ENCODE peak calls at places on chromosomes 3 and 15, in ten cellular contexts. E is tibial nerve; J is ovary; N is pancreas; M is uterus; Q is left ventricle myocardium inferior; F is fibroblast of lung; S is body of pancreas; L is SJSA1; B is CD8-positive, alpha-beta memory T cell. C is an unnamed sample.
A peak's percentile ranks its signal among the peaks of the same experiment; 100 is the strongest.

GRCh38 chr3:111143-112069 is 85.2 kb upstream of the CHL1 start:
- DNase-seq in S (no peak), M (no peak), N (no peak), B (no peak), E (no peak), Q (no peak), L (no peak), F (no peak), J (no peak), C (no peak)

GRCh38 chr3:123076112-123076495 is 9.3 kb downstream of the PDIA5 start:
- DNase-seq in L (no peak), J (no peak), B (no peak), M (no peak), N (no peak), E (no peak), Q (no peak), S (no peak), F (no peak), C (no peak)

GRCh38 chr3:14322001-14322400 is 80.4 kb upstream of the SLC6A6 start:
- DNase-seq in J (no peak), E (no peak), F (no peak), L (no peak), Q (no peak), M (no peak), S (no peak), B (no peak), N (no peak), C (no peak)

GRCh38 chr15:67801926-67802914 is 23.1 kb upstream of the SKOR1 start:
- DNase-seq in M (no peak), L (no peak), S (no peak), N (no peak), Q (no peak), B (no peak), F (no peak), J (no peak), E (no peak), C (no peak)

GRCh38 chr3:63364495-63364894 is 86.4 kb downstream of the SYNPR start:
- DNase-seq in B (no peak), Q (no peak), N (no peak), L (peak; percentile 25), S (no peak), F (peak; percentile 61), E (no peak), M (no peak), J (no peak), C (no peak)

GRCh38 chr3:11367116-11367781 is 95.1 kb downstream of the ATG7 start:
- DNase-seq in S (peak; percentile 37), Q (peak; percentile 29), F (peak; percentile 94), B (no peak), J (peak; percentile 78), M (peak; percentile 64), L (peak; percentile 54), N (no peak), E (no peak), C (peak; percentile 66)

GRCh38 chr3:41200669-41201021 is 1.3 kb downstream of the CTNNB1 start:
- DNase-seq in Q (no peak), B (peak; percentile 7), J (no peak), N (no peak), F (peak; percentile 49), M (no peak), L (peak; percentile 46), E (no peak), S (peak; percentile 43), C (peak; percentile 46)

GRCh38 chr3:188916934-188917391 is 254.8 kb upstream of the TPRG1 start:
- DNase-seq in J (no peak), L (no peak), E (no peak), S (peak; percentile 11), Q (no peak), M (no peak), N (no peak), B (no peak), F (no peak), C (no peak)

GRCh38 chr3:30672959-30673358 is 66.6 kb downstream of the TGFBR2 start:
- DNase-seq in E (no peak), F (no peak), M (no peak), L (no peak), J (peak; percentile 47), B (no peak), Q (no peak), N (no peak), S (no peak), C (no peak)

GRCh38 chr3:54424283-54424682 is 301.9 kb downstream of the CACNA2D3 start:
- DNase-seq in N (no peak), M (no peak), F (no peak), L (no peak), E (no peak), Q (no peak), B (no peak), J (no peak), S (no peak), C (no peak)

GRCh38 chr3:100630664-100631063 is 21.3 kb downstream of the ADGRG7 start:
- DNase-seq in Q (no peak), E (no peak), J (no peak), S (no peak), F (no peak), L (no peak), M (no peak), B (no peak), N (no peak), C (no peak)

GRCh38 chr15:62436235-62436634 is 271.1 kb upstream of the C2CD4B start:
- DNase-seq in B (no peak), F (no peak), M (no peak), J (no peak), N (no peak), E (no peak), Q (no peak), L (no peak), S (no peak), C (no peak)

GRCh38 chr3:161274691-161275298 is 53.7 kb downstream of the NMD3 start:
- DNase-seq in M (no peak), L (peak; percentile 34), F (peak; percentile 66), N (peak; percentile 22), Q (no peak), S (peak; percentile 40), E (no peak), J (no peak), B (no peak), C (peak; percentile 29)

GRCh38 chr15:90033006-90033405 is 31.9 kb downstream of the ZNF710 start:
- DNase-seq in Q (no peak), B (no peak), N (no peak), L (no peak), S (no peak), J (no peak), E (no peak), F (no peak), M (no peak), C (no peak)

GRCh38 chr15:90030376-90030775 is 29.3 kb downstream of the ZNF710 start:
- DNase-seq in M (no peak), F (no peak), J (no peak), S (peak; percentile 78), E (no peak), Q (peak; percentile 48), N (peak; percentile 52), L (no peak), B (no peak), C (no peak)

GRCh38 chr15:90033448-90033847 is 32.3 kb downstream of the ZNF710 start:
- DNase-seq in B (no peak), N (no peak), E (no peak), Q (no peak), S (no peak), J (no peak), M (no peak), F (no peak), L (no peak), C (no peak)

GRCh38 chr15:90029024-90029423 is 27.9 kb downstream of the ZNF710 start:
- DNase-seq in E (no peak), N (peak; percentile 78), M (no peak), S (peak; percentile 87), F (no peak), Q (no peak), J (no peak), L (no peak), B (no peak), C (no peak)

DNA sequence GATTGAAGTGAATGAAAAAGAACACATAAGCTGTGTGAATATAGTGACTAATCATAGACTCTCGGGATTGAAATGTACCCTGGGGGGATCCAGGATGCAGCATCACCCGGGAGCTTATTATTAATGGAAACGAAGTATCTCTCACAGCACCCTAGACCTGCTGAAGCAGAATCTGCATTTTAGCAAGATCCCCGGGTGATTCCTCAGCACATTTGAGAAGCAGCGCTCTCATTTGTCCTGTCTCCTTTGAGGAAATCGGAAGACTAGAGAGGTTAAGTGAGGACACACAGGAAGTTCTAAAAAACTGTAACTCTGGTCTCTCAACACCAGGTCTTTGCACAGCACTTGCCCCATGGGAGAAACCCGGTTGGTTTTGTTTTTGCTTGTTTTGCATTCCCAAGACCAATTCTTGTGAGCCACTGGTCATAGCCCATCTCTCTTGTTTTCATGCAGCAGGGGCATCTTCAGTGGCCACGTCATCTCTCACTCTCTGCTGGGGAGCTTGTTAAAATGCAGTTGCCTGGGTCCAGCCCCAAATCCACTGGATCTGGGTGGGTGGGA is 30.2 kb downstream of the ZNF710 start:
- DNase-seq in N (no peak), L (no peak), Q (no peak), E (no peak), F (peak; percentile 11), B (no peak), J (no peak), S (peak; percentile 54), M (no peak), C (no peak)
- H3K27ac ChIP-seq in N (no peak overlapping the region), L (no peak overlapping the region), Q (peak overlapping the region; percentile 70), E (no peak overlapping the region), F (peak overlapping the region; percentile 54), B (peak overlapping the region; percentile 29), J (no peak overlapping the region), S (no peak overlapping the region), M (no peak overlapping the region), C (no peak overlapping the region)

GRCh38 chr3:129054605-129055104 is 5.9 kb upstream of the GP9 start:
- DNase-seq in E (no peak), S (peak; percentile 66), B (no peak), N (no peak), J (no peak), F (no peak), Q (no peak), L (no peak), M (no peak), C (no peak)
- H3K27ac ChIP-seq in E (no peak overlapping the region), S (peak overlapping the region; percentile 94), B (no peak overlapping the region), N (peak overlapping the region; percentile 40), J (no peak overlapping the region), F (no peak overlapping the region), Q (no peak overlapping the region), L (no peak overlapping the region), M (no peak overlapping the region), C (peak overlapping the region; percentile 20)

DNA sequence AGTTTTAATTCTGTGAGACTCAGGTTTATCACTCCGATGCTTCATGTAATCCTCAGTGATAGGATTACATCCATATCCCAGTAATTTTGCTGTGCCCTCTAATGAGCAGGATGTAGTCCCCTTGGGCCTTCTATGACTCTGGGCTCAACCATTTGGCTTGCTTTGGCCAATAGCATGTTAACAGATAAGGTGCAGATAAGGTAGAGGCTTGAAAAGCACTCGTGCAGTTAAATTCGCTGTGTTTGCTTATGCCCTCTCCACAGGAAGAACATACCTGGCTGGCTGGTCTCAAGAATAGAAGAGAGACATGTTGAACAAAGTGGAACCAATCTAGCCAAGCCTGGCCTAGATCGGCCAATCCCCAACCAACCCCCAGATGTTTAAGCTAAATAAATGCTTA is 20.1 kb downstream of the CCDC13 start:
- DNase-seq in B (no peak), S (no peak), N (no peak), J (no peak), L (no peak), M (peak; percentile 0), F (no peak), E (no peak), Q (no peak), C (no peak)
- H3K27ac ChIP-seq in B (no peak overlapping the region), S (no peak overlapping the region), N (no peak overlapping the region), J (no peak overlapping the region), L (no peak overlapping the region), M (no peak overlapping the region), F (no peak overlapping the region), E (no peak overlapping the region), Q (no peak overlapping the region), C (no peak overlapping the region)

GRCh38 chr3:71690222-71690821 is 34.9 kb downstream of the EIF4E3 start:
- DNase-seq in Q (no peak), E (no peak), L (peak; percentile 52), B (no peak), M (no peak), F (peak; percentile 62), S (peak; percentile 29), N (no peak), J (peak; percentile 45), C (peak; percentile 85)
- H3K27ac ChIP-seq in Q (peak overlapping the region; percentile 54), E (peak overlapping the region; percentile 43), L (no peak overlapping the region), B (no peak overlapping the region), M (no peak overlapping the region), F (no peak overlapping the region), S (no peak overlapping the region), N (no peak overlapping the region), J (peak overlapping the region; percentile 22), C (peak overlapping the region; percentile 74)